ENCODE peak calls at places on chromosome 22, in five cellular contexts. One of them, this sample, is unnamed.
A peak's percentile ranks its signal among the peaks of the same experiment; 100 is the strongest.

GRCh38 chr22:30206964-30207363 is 39.6 kb downstream of the LIF start:
- DNase-seq in body of pancreas: peak; percentile 48
- DNase-seq in H1: no peak
- DNase-seq in right lobe of liver: peak; percentile 43
- DNase-seq in ascending aorta: no peak
- DNase-seq in this sample: no peak

GRCh38 chr22:46997311-46997970 is 235.0 kb downstream of the TBC1D22A start:
- DNase-seq in ascending aorta: no peak
- DNase-seq in body of pancreas: no peak
- DNase-seq in right lobe of liver: no peak
- DNase-seq in H1: no peak
- DNase-seq in this sample: no peak

GRCh38 chr22:44623771-44624510 is 78.1 kb upstream of the PRR5 start:
- DNase-seq in H1: no peak
- DNase-seq in right lobe of liver: no peak
- DNase-seq in body of pancreas: no peak
- DNase-seq in ascending aorta: no peak
- DNase-seq in this sample: no peak

GRCh38 chr22:37219534-37219933 is 7.3 kb upstream of the SSTR3 start:
- DNase-seq in ascending aorta: no peak
- DNase-seq in right lobe of liver: no peak
- DNase-seq in H1: no peak
- DNase-seq in body of pancreas: no peak
- DNase-seq in this sample: no peak

GRCh38 chr22:29617922-29618629 is 14.6 kb downstream of the NF2 start:
- DNase-seq in body of pancreas: peak; percentile 41
- DNase-seq in right lobe of liver: no peak
- DNase-seq in ascending aorta: peak; percentile 11
- DNase-seq in H1: no peak
- DNase-seq in this sample: no peak

GRCh38 chr22:35733742-35734516 is 16.3 kb downstream of the APOL5 start:
- DNase-seq in H1: no peak
- DNase-seq in ascending aorta: no peak
- DNase-seq in body of pancreas: peak; percentile 46
- DNase-seq in right lobe of liver: no peak
- DNase-seq in this sample: no peak

GRCh38 chr22:49310354-49310753 is 517.3 kb downstream of the BRD1 start:
- DNase-seq in body of pancreas: no peak
- DNase-seq in right lobe of liver: no peak
- DNase-seq in ascending aorta: no peak
- DNase-seq in H1: no peak
- DNase-seq in this sample: no peak

GRCh38 chr22:46635756-46636155 is 15.6 kb downstream of the GRAMD4 start:
- DNase-seq in H1: no peak
- DNase-seq in body of pancreas: no peak
- DNase-seq in ascending aorta: no peak
- DNase-seq in right lobe of liver: peak; percentile 52
- DNase-seq in this sample: no peak

GRCh38 chr22:17846326-17846992 is 72.2 kb upstream of the BID start:
- DNase-seq in body of pancreas: no peak
- DNase-seq in ascending aorta: no peak
- DNase-seq in right lobe of liver: no peak
- DNase-seq in H1: no peak
- DNase-seq in this sample: no peak

GRCh38 chr22:32745251-32745995 is 56.1 kb upstream of the TIMP3 start:
- DNase-seq in right lobe of liver: no peak
- DNase-seq in body of pancreas: peak; percentile 16
- DNase-seq in ascending aorta: no peak
- DNase-seq in H1: peak; percentile 27
- DNase-seq in this sample: peak; percentile 4

GRCh38 chr22:23906641-23907040 is 12.5 kb downstream of the MIF start:
- DNase-seq in body of pancreas: no peak
- DNase-seq in right lobe of liver: no peak
- DNase-seq in H1: no peak
- DNase-seq in ascending aorta: no peak
- DNase-seq in this sample: no peak

GRCh38 chr22:22856885-22857606 is 30.6 kb upstream of the IGLL5 start:
- DNase-seq in H1: no peak
- DNase-seq in ascending aorta: no peak
- DNase-seq in body of pancreas: no peak
- DNase-seq in right lobe of liver: no peak
- DNase-seq in this sample: no peak
- H3K27ac ChIP-seq in H1: no peak overlapping the region
- H3K27ac ChIP-seq in ascending aorta: no peak overlapping the region
- H3K27ac ChIP-seq in body of pancreas: no peak overlapping the region
- H3K27ac ChIP-seq in right lobe of liver: no peak overlapping the region
- H3K27ac ChIP-seq in this sample: no peak overlapping the region

DNA sequence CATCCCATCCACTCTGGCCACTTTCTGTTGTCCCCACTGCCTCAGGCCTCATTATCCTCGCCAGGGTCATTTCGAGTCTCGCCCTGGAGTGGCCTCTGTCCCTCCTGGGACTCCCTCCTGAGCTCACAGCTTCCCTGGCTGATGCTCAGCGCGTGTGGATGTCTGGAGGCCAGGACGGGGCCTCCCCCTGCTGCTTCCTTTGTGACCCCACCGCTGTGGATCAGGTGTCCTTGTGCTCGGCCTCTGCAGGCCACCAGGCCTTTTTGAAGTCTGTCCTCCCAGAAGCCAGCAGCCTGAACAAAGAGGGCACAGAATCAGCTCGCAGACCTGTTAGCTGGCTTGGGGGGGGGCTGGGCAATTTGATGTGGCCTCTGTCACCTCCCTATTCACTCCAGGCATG is 13.5 kb downstream of the CBX6 start:
- DNase-seq in H1: no peak
- DNase-seq in ascending aorta: no peak
- DNase-seq in body of pancreas: no peak
- DNase-seq in right lobe of liver: no peak
- DNase-seq in this sample: no peak
- H3K4me3 ChIP-seq in H1: no peak overlapping the region
- H3K4me3 ChIP-seq in ascending aorta: no peak overlapping the region
- H3K4me3 ChIP-seq in body of pancreas: no peak overlapping the region
- H3K4me3 ChIP-seq in right lobe of liver: no peak overlapping the region
- H3K4me3 ChIP-seq in this sample: no peak overlapping the region

GRCh38 chr22:50575426-50575941 is 2.7 kb downstream of the CPT1B start:
- DNase-seq in H1: no peak
- DNase-seq in ascending aorta: no peak
- DNase-seq in right lobe of liver: no peak
- DNase-seq in body of pancreas: no peak
- DNase-seq in this sample: no peak
- H3K36me3 ChIP-seq in H1: peaks cover 20% of the 10 kb centered on the region
- H3K36me3 ChIP-seq in ascending aorta: no peaks in the 10 kb centered on the region
- H3K36me3 ChIP-seq in right lobe of liver: peaks cover 11% of the 10 kb centered on the region
- H3K36me3 ChIP-seq in body of pancreas: no peaks in the 10 kb centered on the region
- H3K36me3 ChIP-seq in this sample: peaks cover 9% of the 10 kb centered on the region

GRCh38 chr22:42635531-42635930 is 4.9 kb downstream of the ATP5MGL start:
- DNase-seq in body of pancreas: no peak
- DNase-seq in ascending aorta: peak; percentile 98
- DNase-seq in right lobe of liver: no peak
- DNase-seq in H1: no peak
- DNase-seq in this sample: no peak

GRCh38 chr22:42641801-42642413 is 1.5 kb upstream of the ATP5MGL start:
- DNase-seq in right lobe of liver: no peak
- DNase-seq in H1: no peak
- DNase-seq in body of pancreas: no peak
- DNase-seq in ascending aorta: no peak
- DNase-seq in this sample: no peak

GRCh38 chr22:42636506-42636905 is 3.9 kb downstream of the ATP5MGL start:
- DNase-seq in body of pancreas: no peak
- DNase-seq in right lobe of liver: no peak
- DNase-seq in H1: no peak
- DNase-seq in ascending aorta: no peak
- DNase-seq in this sample: no peak

GRCh38 chr22:42639541-42640241 is 710 bp downstream of the ATP5MGL start:
- DNase-seq in body of pancreas: no peak
- DNase-seq in ascending aorta: no peak
- DNase-seq in H1: no peak
- DNase-seq in right lobe of liver: no peak
- DNase-seq in this sample: no peak

DNA sequence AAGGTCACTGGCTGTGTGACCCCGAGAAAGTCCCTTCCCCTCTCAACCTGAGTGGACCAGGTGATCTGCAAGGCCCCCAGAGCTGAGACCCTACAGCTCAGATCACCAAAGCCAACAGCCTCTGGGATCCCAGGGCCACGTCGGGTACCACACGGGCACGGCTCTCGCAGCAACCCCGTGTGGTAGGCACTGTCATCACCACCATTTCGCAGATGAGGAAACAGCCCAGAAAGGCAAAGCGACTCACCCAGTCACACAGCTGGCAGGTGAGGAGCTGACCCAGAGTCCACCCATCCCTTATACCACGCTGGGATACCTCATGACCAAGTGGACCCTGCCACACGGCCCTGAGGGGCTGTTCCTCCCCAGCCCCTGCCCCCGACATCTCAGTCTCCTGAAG is 2.8 kb downstream of the ATP5MGL start:
- DNase-seq in H1: no peak
- DNase-seq in body of pancreas: no peak
- DNase-seq in right lobe of liver: no peak
- DNase-seq in ascending aorta: no peak
- DNase-seq in this sample: no peak
- H3K27ac ChIP-seq in H1: no peak overlapping the region
- H3K27ac ChIP-seq in body of pancreas: no peak overlapping the region
- H3K27ac ChIP-seq in right lobe of liver: no peak overlapping the region
- H3K27ac ChIP-seq in ascending aorta: peak overlapping the region; percentile 93
- H3K27ac ChIP-seq in this sample: no peak overlapping the region